ENCODE peak calls at places on chromosomes 12 and 14, in nine cellular contexts. Z, I, C, H, W, O, L, K and Q are unnamed samples. For H3K4me1, the result is how much of the 10 kb centered on the place peaks cover.

GRCh38 chr14:52307376-52307775 is 6.7 kb upstream of the PTGER2 start:
- DNase-seq in Z (no peak), I (no peak), C (no peak), H (no peak), W (no peak), O (peak), L (no peak), K (no peak), Q (no peak)

GRCh38 chr12:64551676-64552075 is 58.6 kb upstream of the RASSF3 start:
- DNase-seq in Z (no peak), I (no peak), C (no peak), H (no peak), W (no peak), O (no peak), L (no peak), K (no peak), Q (no peak)

GRCh38 chr12:107670999-107671643 is 14.5 kb upstream of the PWP1 start:
- DNase-seq in Z (no peak), I (peak), C (peak), H (peak), W (peak), O (peak), L (peak), K (no peak), Q (peak)

GRCh38 chr12:54736549-54736948 is 88.4 kb upstream of the DCD start:
- DNase-seq in Z (no peak), I (no peak), C (no peak), H (no peak), W (no peak), O (no peak), L (no peak), K (no peak), Q (no peak)

GRCh38 chr14:51507556-51508511 is 143.9 kb upstream of the FRMD6 start:
- DNase-seq in Z (peak), I (peak), C (no peak), H (no peak), W (no peak), O (no peak), L (no peak), K (peak), Q (peak)

GRCh38 chr12:113134521-113134951 is 1.0 kb downstream of the RASAL1 start:
- DNase-seq in Z (no peak), I (no peak), C (no peak), H (no peak), W (peak), O (no peak), L (no peak), K (no peak), Q (no peak)

GRCh38 chr14:23697689-23698088 is 61.5 kb downstream of the DHRS2 start:
- DNase-seq in Z (no peak), I (no peak), C (no peak), H (no peak), W (no peak), O (no peak), L (no peak), K (no peak), Q (no peak)

GRCh38 chr12:130164931-130165330 is 2.7 kb downstream of the FZD10 start:
- DNase-seq in Z (no peak), I (no peak), C (no peak), H (no peak), W (peak), O (no peak), L (no peak), K (no peak), Q (no peak)

GRCh38 chr14:61977217-61977616 is 215.0 kb downstream of the SNAPC1 start:
- DNase-seq in Z (no peak), I (no peak), C (no peak), H (no peak), W (no peak), O (no peak), L (no peak), K (no peak), Q (no peak)

GRCh38 chr12:76685246-76685678 is 78.7 kb upstream of the ZDHHC17 start:
- DNase-seq in Z (peak), I (peak), C (peak), H (no peak), W (peak), O (no peak), L (no peak), K (no peak), Q (no peak)

GRCh38 chr12:75452675-75453330 is 27.8 kb upstream of the GLIPR1 start:
- DNase-seq in Z (no peak), I (no peak), C (no peak), H (no peak), W (no peak), O (no peak), L (no peak), K (no peak), Q (no peak)

GRCh38 chr12:52493172-52493571 is at the start of gene KRT6A:
- DNase-seq in Z (no peak), I (no peak), C (no peak), H (no peak), W (no peak), O (no peak), L (no peak), K (no peak), Q (no peak)

GRCh38 chr12:96719671-96720362 is 187.2 kb upstream of the NEDD1 start:
- DNase-seq in Z (no peak), I (peak), C (peak), H (no peak), W (no peak), O (no peak), L (no peak), K (no peak), Q (no peak)

GRCh38 chr12:131375972-131376345 is 334.9 kb upstream of the SFSWAP start:
- DNase-seq in Z (no peak), I (no peak), C (no peak), H (no peak), W (peak), O (no peak), L (no peak), K (no peak), Q (no peak)

GRCh38 chr14:51783765-51784164 is 76.6 kb upstream of the GNG2 start:
- DNase-seq in Z (no peak), I (no peak), C (no peak), H (no peak), W (no peak), O (no peak), L (no peak), K (no peak), Q (no peak)

GRCh38 chr14:67418368-67419174 is 6.6 kb upstream of the PLEK2 start:
- DNase-seq in Z (no peak), I (peak), C (no peak), H (no peak), W (no peak), O (no peak), L (peak), K (no peak), Q (peak)

GRCh38 chr12:54012631-54013398 is 4.0 kb downstream of the HOXC8 start:
- DNase-seq in Z (no peak), I (no peak), C (no peak), H (no peak), W (no peak), O (no peak), L (peak), K (no peak), Q (no peak)

GRCh38 chr14:76943072-76943471 is 85.4 kb downstream of the IRF2BPL start:
- DNase-seq in Z (no peak), I (no peak), C (no peak), H (no peak), W (no peak), O (no peak), L (no peak), K (no peak), Q (no peak)

GRCh38 chr12:55636116-55636655 is 506 bp upstream of the OR10P1 start:
- DNase-seq in Z (no peak), I (no peak), C (no peak), H (no peak), W (peak), O (no peak), L (no peak), K (no peak), Q (no peak)

GRCh38 chr14:91299483-91300115 is 55.1 kb upstream of the GPR68 start:
- DNase-seq in Z (no peak), I (no peak), C (no peak), H (no peak), W (no peak), O (no peak), L (no peak), K (no peak), Q (no peak)

GRCh38 chr14:97379091-97379531 is 581.9 kb downstream of the VRK1 start:
- DNase-seq in Z (no peak), I (no peak), C (peak), H (no peak), W (peak), O (no peak), L (no peak), K (no peak), Q (no peak)

GRCh38 chr12:130775953-130776856 is 60.1 kb upstream of the RIMBP2 start:
- DNase-seq in Z (no peak), I (no peak), C (peak), H (no peak), W (peak), O (peak), L (no peak), K (peak), Q (peak)

GRCh38 chr12:123934016-123934620 is 38.5 kb downstream of the CCDC92 start:
- DNase-seq in Z (no peak), I (no peak), C (no peak), H (no peak), W (no peak), O (no peak), L (no peak), K (no peak), Q (no peak)
- H3K4me1 ChIP-seq in Z (under half), I (under half), C (under half), H (under half), W (under half), O (under half), L (under half), K (under half), Q (under half)

GRCh38 chr14:99519931-99520421 is 38.8 kb downstream of the CCNK start:
- DNase-seq in Z (no peak), I (no peak), C (no peak), H (no peak), W (peak), O (no peak), L (no peak), K (no peak), Q (no peak)
- H3K4me1 ChIP-seq in Z (under half), I (under half), C (under half), H (under half), W (under half), O (under half), L (under half), K (under half), Q (under half)

GRCh38 chr12:57135939-57136338 is 7.7 kb downstream of the LRP1 start:
- DNase-seq in Z (peak), I (no peak), C (peak), H (no peak), W (peak), O (no peak), L (no peak), K (no peak), Q (peak)

GRCh38 chr12:57139796-57140649 is 7.4 kb downstream of the LRP1-AS start:
- DNase-seq in Z (no peak), I (no peak), C (no peak), H (no peak), W (no peak), O (no peak), L (no peak), K (peak), Q (no peak)

GRCh38 chr12:57135487-57135886 is 7.2 kb downstream of the LRP1 start:
- DNase-seq in Z (peak), I (no peak), C (peak), H (no peak), W (peak), O (no peak), L (no peak), K (no peak), Q (no peak)

GRCh38 chr12:57141249-57141648 is 6.2 kb downstream of the LRP1-AS start:
- DNase-seq in Z (no peak), I (no peak), C (no peak), H (no peak), W (no peak), O (no peak), L (no peak), K (peak), Q (no peak)

DNA sequence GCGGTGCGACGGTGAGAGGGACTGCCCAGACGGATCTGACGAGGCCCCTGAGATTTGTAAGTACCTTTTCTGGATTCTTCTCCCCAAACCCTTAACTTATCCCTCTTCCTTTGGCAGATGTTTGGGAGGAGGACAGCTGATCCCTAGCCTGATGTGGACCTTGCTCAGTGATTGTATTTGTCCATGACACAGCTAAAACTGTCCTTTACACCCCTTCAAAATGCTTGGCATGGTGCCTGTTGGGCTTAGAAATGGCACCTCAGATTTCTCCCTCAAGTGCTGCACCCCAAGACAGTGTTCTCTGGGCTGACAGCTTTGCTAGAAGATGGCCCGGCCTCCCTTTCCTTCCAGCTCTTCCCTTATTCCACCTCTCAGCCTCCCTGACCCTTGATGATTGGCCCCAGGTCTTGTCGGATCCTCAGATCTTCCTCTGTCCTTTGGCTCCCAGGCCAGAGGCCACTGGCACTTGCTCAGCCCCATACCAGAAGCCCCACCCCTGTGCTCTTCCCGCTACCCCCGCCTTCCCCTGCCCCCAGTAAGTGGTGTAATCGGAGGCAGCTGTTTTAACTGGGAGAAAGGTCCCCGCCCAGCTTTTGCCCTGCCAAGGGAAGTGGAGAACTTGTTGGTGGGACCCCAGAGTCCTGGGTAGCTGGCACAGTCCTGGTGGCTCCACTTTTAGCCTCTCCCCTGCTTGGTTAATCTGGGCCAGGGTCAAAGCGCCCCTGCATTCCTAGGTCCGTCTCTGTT is 8.7 kb downstream of the LRP1-AS start:
- DNase-seq in Z (peak), I (peak), C (no peak), H (no peak), W (peak), O (peak), L (peak), K (peak), Q (peak)
- H3K4me1 ChIP-seq in Z (half or more), I (under half), C (under half), H (under half), W (under half), O (half or more), L (under half), K (half or more), Q (under half)

GRCh38 chr14:104069541-104069940 is 16.0 kb upstream of the ASPG start:
- DNase-seq in Z (no peak), I (no peak), C (no peak), H (no peak), W (no peak), O (no peak), L (no peak), K (no peak), Q (no peak)

GRCh38 chr14:104075530-104076151 is 9.9 kb upstream of the ASPG start:
- DNase-seq in Z (no peak), I (no peak), C (peak), H (no peak), W (peak), O (no peak), L (no peak), K (no peak), Q (no peak)

GRCh38 chr14:104072586-104072985 is 12.9 kb upstream of the ASPG start:
- DNase-seq in Z (no peak), I (no peak), C (no peak), H (no peak), W (no peak), O (no peak), L (no peak), K (no peak), Q (no peak)

GRCh38 chr14:104076743-104077142 is 8.8 kb upstream of the ASPG start:
- DNase-seq in Z (no peak), I (no peak), C (no peak), H (no peak), W (no peak), O (no peak), L (no peak), K (no peak), Q (no peak)

DNA sequence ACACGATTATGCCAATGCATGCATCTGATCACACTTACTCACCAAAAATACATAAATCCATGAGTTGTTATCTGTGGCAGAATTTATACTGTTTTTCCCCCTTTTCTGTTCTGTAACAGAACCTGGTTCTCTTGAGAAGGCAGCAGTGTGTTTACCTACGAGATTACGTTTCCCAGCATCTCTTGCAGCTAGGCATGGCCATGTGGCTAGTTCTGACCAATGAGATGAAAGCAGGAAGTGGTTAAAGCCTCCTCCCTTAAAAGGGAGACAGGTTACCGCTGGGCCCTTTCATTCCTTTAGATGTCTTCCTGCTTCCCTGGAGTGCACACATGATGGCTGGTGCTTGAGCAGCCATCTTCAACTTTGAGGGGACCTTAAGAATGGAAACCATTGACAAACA is 11.7 kb upstream of the ASPG start:
- DNase-seq in Z (no peak), I (no peak), C (no peak), H (no peak), W (no peak), O (no peak), L (no peak), K (no peak), Q (no peak)
- H3K4me1 ChIP-seq in Z (under half), I (under half), C (under half), H (under half), W (under half), O (under half), L (under half), K (under half), Q (under half)

GRCh38 chr14:68469208-68469713 is 323.6 kb downstream of the ZFP36L1 start:
- DNase-seq in Z (no peak), I (no peak), C (no peak), H (no peak), W (no peak), O (peak), L (no peak), K (no peak), Q (no peak)

GRCh38 chr14:68468437-68469207 is 324.2 kb downstream of the ZFP36L1 start:
- DNase-seq in Z (no peak), I (no peak), C (no peak), H (no peak), W (no peak), O (no peak), L (no peak), K (no peak), Q (no peak)

GRCh38 chr14:68466491-68466977 is 326.3 kb downstream of the ZFP36L1 start:
- DNase-seq in Z (no peak), I (no peak), C (no peak), H (no peak), W (no peak), O (peak), L (no peak), K (peak), Q (no peak)

GRCh38 chr14:68464716-68465115 is 328.2 kb downstream of the ZFP36L1 start:
- DNase-seq in Z (no peak), I (no peak), C (no peak), H (no peak), W (no peak), O (no peak), L (no peak), K (no peak), Q (no peak)

GRCh38 chr14:68467425-68467824 is 325.4 kb downstream of the ZFP36L1 start:
- DNase-seq in Z (no peak), I (no peak), C (no peak), H (no peak), W (no peak), O (no peak), L (no peak), K (no peak), Q (no peak)
- H3K4me1 ChIP-seq in Z (under half), I (under half), C (under half), H (under half), W (under half), O (under half), L (under half), K (under half), Q (under half)

DNA sequence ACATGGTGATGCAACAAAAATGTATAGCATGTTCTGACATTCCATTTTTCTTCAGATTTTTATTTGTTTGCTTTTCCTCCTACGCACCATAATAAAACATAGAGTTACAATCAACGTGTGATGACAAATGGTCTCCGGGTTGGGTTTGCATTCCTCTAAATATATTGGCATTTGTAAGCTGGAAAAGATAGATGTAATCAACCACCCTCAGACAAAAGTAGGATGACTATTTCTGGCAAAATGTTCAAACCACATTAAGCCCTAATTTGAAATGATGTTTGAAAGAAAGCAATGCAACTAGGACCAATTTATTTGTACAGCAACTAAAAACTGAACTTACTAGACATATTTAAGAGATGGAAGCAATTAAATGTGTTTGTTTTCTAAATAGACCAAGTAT is 58.4 kb downstream of the SLC25A21 start:
- DNase-seq in Z (no peak), I (no peak), C (no peak), H (no peak), W (no peak), O (no peak), L (no peak), K (no peak), Q (no peak)
- H3K4me1 ChIP-seq in Z (under half), I (under half), C (under half), H (under half), W (under half), O (under half), L (under half), K (under half), Q (under half)

GRCh38 chr14:105256292-105256960 is 8.1 kb downstream of the BTBD6 start:
- DNase-seq in Z (no peak), I (no peak), C (no peak), H (no peak), W (no peak), O (no peak), L (no peak), K (no peak), Q (no peak)
- H3K4me1 ChIP-seq in Z (under half), I (under half), C (under half), H (under half), W (under half), O (under half), L (under half), K (under half), Q (under half)

DNA sequence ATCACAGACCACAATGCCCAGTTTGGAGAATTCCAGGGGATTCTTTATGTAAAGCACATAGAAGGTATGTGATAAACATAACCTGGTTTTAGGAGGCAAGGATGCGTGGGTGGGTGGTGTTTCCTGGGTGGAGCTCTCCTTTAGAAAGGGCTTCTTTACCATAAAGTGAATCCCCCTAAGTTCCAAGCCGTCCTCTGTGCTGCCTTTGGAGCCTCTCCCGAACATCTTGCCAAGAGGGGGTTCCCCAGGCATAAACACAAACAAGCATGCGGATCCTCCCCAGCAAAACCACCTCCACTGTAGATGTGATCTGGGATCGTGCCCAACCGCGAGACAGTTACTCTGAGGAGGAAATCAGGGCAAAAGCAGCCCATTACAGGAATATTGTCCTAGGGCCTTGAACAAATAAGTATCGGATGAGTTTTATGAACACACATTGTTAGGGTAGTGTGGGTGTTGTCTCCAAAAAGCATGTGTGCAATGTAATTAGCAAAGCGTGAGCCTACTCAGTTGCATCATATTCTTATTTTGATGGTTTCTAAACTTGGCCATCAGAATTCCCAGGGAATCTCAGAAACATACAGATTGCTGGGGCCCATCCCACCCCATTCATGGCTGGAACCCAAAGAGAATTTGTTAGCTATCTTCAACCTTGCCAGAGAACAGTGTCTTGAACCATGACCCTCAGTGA is 48.8 kb upstream of the CORO1C start:
- DNase-seq in Z (no peak), I (no peak), C (no peak), H (no peak), W (no peak), O (no peak), L (no peak), K (no peak), Q (no peak)
- H3K4me1 ChIP-seq in Z (half or more), I (under half), C (under half), H (under half), W (under half), O (under half), L (under half), K (under half), Q (under half)